ENCODE peak calls at places on chromosomes 12 and 14, in seven cellular contexts. N, L, U, A, J, F and C are unnamed samples.

GRCh38 chr12:18706798-18707197 is 31.0 kb downstream of the PLCZ1 start:
- DNase-seq in N (no peak), A (peak), U (no peak), F (no peak), L (no peak), J (no peak), C (no peak)

GRCh38 chr12:21613931-21614330 is 9.3 kb upstream of the GYS2 start:
- DNase-seq in A (no peak), L (no peak), N (no peak), J (no peak), F (no peak), U (peak), C (no peak)

GRCh38 chr14:105410642-105411016 is 9.0 kb upstream of the MTA1 start:
- DNase-seq in A (no peak), U (no peak), J (no peak), F (no peak), N (no peak), L (no peak), C (no peak)

GRCh38 chr14:76541594-76542219 is 165.8 kb downstream of the ESRRB start:
- DNase-seq in U (no peak), N (no peak), L (no peak), A (no peak), F (no peak), J (no peak), C (no peak)

GRCh38 chr12:85299058-85299457 is 19.0 kb downstream of the ALX1 start:
- DNase-seq in J (no peak), N (no peak), L (no peak), F (no peak), U (no peak), A (no peak), C (no peak)

GRCh38 chr14:32366256-32366655 is 37.2 kb downstream of the AKAP6 start:
- DNase-seq in A (peak), L (no peak), F (no peak), U (no peak), J (no peak), N (no peak), C (no peak)

GRCh38 chr14:91732859-91733477 is 1.1 kb upstream of the CATSPERB start:
- DNase-seq in U (no peak), A (no peak), N (no peak), J (no peak), L (no peak), F (no peak), C (no peak)

GRCh38 chr14:38079268-38079667 is 128.4 kb upstream of the SSTR1 start:
- DNase-seq in U (no peak), L (no peak), F (peak), A (no peak), J (no peak), N (no peak), C (no peak)

GRCh38 chr12:130602251-130602650 is 113.8 kb downstream of the RIMBP2 start:
- DNase-seq in N (no peak), A (no peak), J (no peak), F (no peak), L (no peak), U (no peak), C (no peak)

GRCh38 chr12:105698047-105698446 is 367.6 kb downstream of the C12orf75 start:
- DNase-seq in J (no peak), F (no peak), L (no peak), U (no peak), A (no peak), N (no peak), C (no peak)

GRCh38 chr14:33401326-33401725 is 462.6 kb downstream of the NPAS3 start:
- DNase-seq in F (no peak), A (no peak), L (no peak), U (no peak), J (no peak), N (no peak), C (no peak)

GRCh38 chr12:108856428-108857157 is 790 bp downstream of the SSH1 start:
- DNase-seq in L (peak), N (no peak), U (no peak), F (peak), J (no peak), A (peak), C (no peak)

GRCh38 chr12:109711596-109712461 is 1.8 kb upstream of the FAM222A start:
- DNase-seq in A (no peak), F (no peak), U (no peak), N (no peak), L (no peak), J (no peak), C (no peak)

GRCh38 chr12:128258866-128259555 is 8.0 kb upstream of the TMEM132C start:
- DNase-seq in J (no peak), F (no peak), L (no peak), U (no peak), A (no peak), N (no peak), C (no peak)

GRCh38 chr12:31119531-31120211 is 46.0 kb downstream of the DDX11 start:
- DNase-seq in F (no peak), U (no peak), L (no peak), J (no peak), A (no peak), N (no peak), C (no peak)

GRCh38 chr14:102508774-102509743 is 517 bp downstream of the ANKRD9 start:
- DNase-seq in U (peak), N (no peak), J (no peak), L (peak), F (no peak), A (peak), C (no peak)

GRCh38 chr12:85325452-85325851 is 45.4 kb downstream of the ALX1 start:
- DNase-seq in A (no peak), N (no peak), J (no peak), F (no peak), U (no peak), L (no peak), C (no peak)

GRCh38 chr12:93587601-93588000 is 15.1 kb downstream of the SOCS2 start:
- DNase-seq in N (no peak), J (no peak), F (no peak), L (no peak), A (no peak), U (no peak), C (no peak)

GRCh38 chr12:62900686-62901272 is 34.2 kb downstream of the PPM1H start:
- DNase-seq in J (no peak), N (no peak), L (no peak), F (no peak), U (peak), A (no peak), C (no peak)

GRCh38 chr14:58898655-58899316 is 261.0 kb downstream of the DACT1 start:
- DNase-seq in F (peak), N (peak), L (no peak), J (peak), U (no peak), A (peak), C (peak)

GRCh38 chr14:97638864-97639263 is 841.7 kb downstream of the VRK1 start:
- DNase-seq in U (no peak), L (no peak), F (no peak), A (no peak), N (no peak), J (no peak), C (no peak)

GRCh38 chr12:112005419-112006395 is 7.3 kb downstream of the TMEM116 start:
- DNase-seq in L (no peak), J (no peak), N (no peak), A (peak), U (peak), F (no peak), C (no peak)

GRCh38 chr14:103581206-103581605 is 18.4 kb downstream of the COA8 start:
- DNase-seq in N (no peak), U (no peak), L (no peak), J (no peak), A (no peak), F (no peak), C (no peak)

GRCh38 chr14:72547999-72548398 is 345.9 kb downstream of the DPF3 start:
- DNase-seq in N (no peak), A (no peak), J (no peak), U (no peak), F (no peak), L (no peak), C (no peak)

GRCh38 chr12:72509893-72510292 is 237.7 kb downstream of the TRHDE start:
- DNase-seq in L (no peak), J (no peak), A (no peak), U (no peak), F (no peak), N (no peak), C (no peak)